ENCODE peak calls at places on chromosomes 5 and 9, in four cellular contexts. D is EL, Y is NCI-H460, T is MCF 10A. K is an unnamed sample.

GRCh38 chr5:79070002-79070567 is 518 bp downstream of the BHMT2 start:
- DNase-seq in D (peak; percentile 50), Y (no peak), T (no peak), K (peak; percentile 15)

GRCh38 chr9:113996531-113997001 is 81.5 kb downstream of the AMBP start:
- DNase-seq in D (no peak), Y (no peak), T (no peak), K (no peak)

GRCh38 chr5:40834391-40834848 is 602 bp downstream of the RPL37 start:
- DNase-seq in D (no peak), Y (no peak), T (no peak), K (no peak)

GRCh38 chr5:148459669-148460068 is 75.9 kb downstream of the FBXO38 start:
- DNase-seq in D (no peak), Y (no peak), T (no peak), K (no peak)

GRCh38 chr5:88799976-88800375 is 83.0 kb downstream of the MEF2C start:
- DNase-seq in D (no peak), Y (no peak), T (no peak), K (no peak)

GRCh38 chr5:135993894-135994514 is 34.8 kb upstream of the TGFBI start:
- DNase-seq in D (peak; percentile 77), Y (no peak), T (peak; percentile 83), K (peak; percentile 39)

GRCh38 chr5:134659456-134659855 is 10.9 kb downstream of the SEC24A start:
- DNase-seq in D (no peak), Y (no peak), T (no peak), K (no peak)

GRCh38 chr5:36689225-36689624 is 82.8 kb downstream of the SLC1A3 start:
- DNase-seq in D (peak; percentile 72), Y (no peak), T (no peak), K (no peak)

GRCh38 chr9:135369401-135369800 is 110.2 kb upstream of the PPP1R26 start:
- DNase-seq in D (no peak), Y (no peak), T (no peak), K (no peak)

GRCh38 chr9:8860925-8861324 is 1061.3 kb upstream of the DMAC1 start:
- DNase-seq in D (no peak), Y (peak; percentile 38), T (peak; percentile 43), K (no peak)

GRCh38 chr9:114681594-114682332 is at the start of gene TEX48:
- DNase-seq in D (peak; percentile 80), Y (peak; percentile 62), T (peak; percentile 90), K (peak; percentile 80)

GRCh38 chr9:91120200-91120599 is 241.5 kb downstream of the AUH start:
- DNase-seq in D (peak; percentile 19), Y (no peak), T (no peak), K (no peak)

GRCh38 chr9:130860458-130861316 is 25.6 kb downstream of the ABL1 start:
- DNase-seq in D (peak; percentile 98), Y (peak; percentile 82), T (no peak), K (no peak)

GRCh38 chr9:42388146-42388690 is 204.8 kb downstream of the SPATA31A6 start:
- DNase-seq in D (no peak), Y (no peak), T (no peak), K (no peak)

GRCh38 chr5:179738725-179739124 is 6.1 kb downstream of the MAML1 start:
- DNase-seq in D (no peak), Y (no peak), T (no peak), K (no peak)

GRCh38 chr5:107516452-107517184 is 154.1 kb downstream of the EFNA5 start:
- DNase-seq in D (peak; percentile 37), Y (no peak), T (no peak), K (no peak)

GRCh38 chr9:94181782-94182181 is 77.3 kb upstream of the ZNF169 start:
- DNase-seq in D (no peak), Y (no peak), T (no peak), K (no peak)

GRCh38 chr5:142981886-142982820 is 212.0 kb downstream of the ARHGAP26 start:
- DNase-seq in D (peak; percentile 82), Y (no peak), T (peak; percentile 91), K (peak; percentile 92)

GRCh38 chr9:23117621-23118020 is 671.0 kb downstream of the DMRTA1 start:
- DNase-seq in D (peak; percentile 57), Y (no peak), T (no peak), K (no peak)

GRCh38 chr5:179258922-179259730 is 86.1 kb downstream of the ADAMTS2 start:
- DNase-seq in D (peak; percentile 99), Y (no peak), T (peak; percentile 45), K (no peak)

GRCh38 chr9:131111854-131112311 is 13.5 kb upstream of the NUP214 start:
- DNase-seq in D (no peak), Y (no peak), T (no peak), K (peak; percentile 70)

K was measured in HepG2.